ENCODE peak calls at places on chromosomes 16 and 17, in ten cellular contexts. N is lower leg skin, C is lower lobe of right lung, P is cardiac muscle cell, L is gastrocnemius medialis, A is H7, Y is heart left ventricle, X is AG10803, H is left ventricle myocardium inferior, D is MM.1S. B is an unnamed sample.

GRCh38 chr16:30656974-30657865 is 1.0 kb upstream of the FBRS start:
- DNase-seq in H (no peak), P (no peak), X (no peak), A (no peak), C (no peak), D (peak), Y (no peak), L (no peak), N (no peak), B (no peak)

GRCh38 chr17:77778636-77779524 is 179.6 kb upstream of the TNRC6C start:
- DNase-seq in P (no peak), A (no peak), H (peak), L (no peak), N (no peak), X (peak), C (peak), Y (peak), D (no peak), B (peak)

GRCh38 chr17:7633093-7633492 is 3.2 kb downstream of the SHBG start:
- DNase-seq in C (no peak), P (no peak), A (peak), Y (no peak), N (no peak), H (no peak), L (no peak), D (no peak), X (no peak), B (no peak)

GRCh38 chr16:29844575-29845331 is 18.3 kb downstream of the CDIPT start:
- DNase-seq in N (no peak), L (no peak), D (no peak), C (peak), H (no peak), X (peak), P (peak), Y (no peak), A (peak), B (no peak)

GRCh38 chr17:77827039-77827438 is 131.5 kb upstream of the TNRC6C start:
- DNase-seq in Y (peak), A (no peak), D (no peak), N (no peak), C (peak), X (no peak), P (no peak), H (no peak), L (no peak), B (no peak)

GRCh38 chr17:19306160-19307111 is 56.1 kb downstream of the B9D1 start:
- DNase-seq in P (no peak), N (no peak), L (no peak), X (no peak), A (no peak), C (peak), D (peak), H (no peak), Y (no peak), B (no peak)

GRCh38 chr17:70157151-70157550 is 12.2 kb upstream of the KCNJ2 start:
- DNase-seq in A (no peak), D (no peak), N (no peak), L (no peak), P (no peak), H (no peak), X (no peak), Y (no peak), C (no peak), B (no peak)

GRCh38 chr17:67171560-67171959 is 73.4 kb downstream of the HELZ start:
- DNase-seq in H (no peak), P (no peak), N (no peak), D (peak), A (no peak), C (no peak), X (no peak), L (no peak), Y (no peak), B (no peak)

GRCh38 chr16:17296412-17296811 is 174.3 kb downstream of the XYLT1 start:
- DNase-seq in X (no peak), L (no peak), D (no peak), Y (peak), C (no peak), H (peak), N (no peak), A (no peak), P (no peak), B (no peak)

GRCh38 chr17:18129041-18129502 is 20.5 kb downstream of the MYO15A start:
- DNase-seq in H (no peak), N (no peak), A (no peak), Y (no peak), P (peak), L (no peak), X (peak), C (peak), D (no peak), B (no peak)

GRCh38 chr17:58667934-58668597 is 23.8 kb downstream of the TEX14 start:
- DNase-seq in X (no peak), C (no peak), D (no peak), H (no peak), L (no peak), P (no peak), N (no peak), Y (no peak), A (no peak), B (no peak)

GRCh38 chr17:9985622-9986021 is 80.6 kb upstream of the RCVRN start:
- DNase-seq in N (no peak), C (no peak), L (no peak), Y (no peak), D (no peak), A (no peak), H (no peak), P (no peak), X (no peak), B (no peak)

GRCh38 chr16:30185141-30185682 is 1.8 kb downstream of the CORO1A start:
- DNase-seq in D (peak), C (peak), H (peak), Y (no peak), L (no peak), N (no peak), P (no peak), X (no peak), A (peak), B (no peak)

GRCh38 chr16:50121721-50122445 is 31.2 kb upstream of the TENT4B start:
- DNase-seq in D (peak), X (no peak), N (peak), L (no peak), P (no peak), C (no peak), Y (no peak), A (no peak), H (no peak), B (no peak)

GRCh38 chr16:75247249-75247648 is 4.2 kb downstream of the BCAR1 start:
- DNase-seq in X (no peak), N (no peak), L (no peak), Y (no peak), D (no peak), H (peak), C (no peak), P (no peak), A (no peak), B (no peak)

GRCh38 chr16:88784074-88784855 is 755 bp downstream of the PIEZO1 start:
- DNase-seq in D (peak), L (no peak), Y (peak), A (peak), C (peak), P (peak), H (peak), X (peak), N (peak), B (peak)

GRCh38 chr16:69351309-69352027 is at the start of gene TMED6:
- DNase-seq in X (no peak), N (peak), C (no peak), Y (no peak), D (no peak), L (no peak), P (no peak), H (no peak), A (no peak), B (peak)

DNA sequence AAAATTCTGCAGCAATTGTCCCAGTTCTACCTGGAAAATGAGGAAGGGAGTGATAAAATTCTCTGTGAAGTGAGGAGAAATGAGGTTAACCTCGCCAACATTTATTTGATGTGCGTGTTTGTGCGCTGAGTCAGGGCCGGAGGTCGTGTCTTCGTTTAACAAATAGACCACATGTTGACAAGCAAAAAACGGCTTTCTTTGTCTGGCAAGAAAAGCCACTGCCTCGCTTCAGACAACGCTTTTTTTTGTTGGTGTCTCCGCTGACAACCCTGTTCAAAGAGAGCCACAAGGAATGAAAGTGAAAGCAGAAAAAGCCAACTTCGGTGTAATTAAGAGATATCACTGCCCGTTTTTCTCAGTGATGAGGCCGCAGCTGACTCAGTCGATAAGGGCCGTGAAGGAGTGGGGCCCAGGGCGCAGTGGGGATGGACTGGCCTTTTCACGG is 510.6 kb downstream of the CDH13 start:
- DNase-seq in Y (no peak), H (no peak), X (peak), L (no peak), A (no peak), P (peak), N (no peak), C (no peak), D (peak), B (no peak)
- H3K4me3 ChIP-seq in Y (no peak), H (peak), X (peak), L (peak), A (no peak), P (no peak), N (no peak), C (peak), D (peak), B (peak)

GRCh38 chr16:721765-722481 is 977 bp downstream of the ANTKMT start:
- DNase-seq in A (no peak), C (no peak), D (no peak), X (no peak), Y (no peak), P (no peak), H (no peak), L (no peak), N (no peak), B (no peak)
- H3K4me3 ChIP-seq in A (peak), C (peak), D (peak), X (peak), Y (peak), P (peak), H (peak), L (peak), N (no peak), B (peak)

GRCh38 chr16:3165111-3165822 is 22.7 kb upstream of the OR1F1 start:
- DNase-seq in A (peak), D (no peak), N (no peak), H (no peak), L (no peak), X (no peak), C (peak), Y (no peak), P (no peak), B (no peak)
- H3K4me3 ChIP-seq in A (no peak), D (peak), N (no peak), H (peak), L (peak), X (no peak), C (peak), Y (no peak), P (no peak), B (no peak)

GRCh38 chr17:79774561-79774975 is 3.4 kb upstream of the CBX2 start:
- DNase-seq in D (no peak), A (peak), P (no peak), H (no peak), X (no peak), Y (no peak), N (no peak), C (no peak), L (no peak), B (no peak)

GRCh38 chr17:79777844-79778503 is at the start of gene CBX2:
- DNase-seq in C (peak), N (peak), Y (peak), P (peak), H (peak), L (no peak), D (peak), X (peak), A (peak), B (no peak)

GRCh38 chr17:79777166-79777843 is 643 bp upstream of the CBX2 start:
- DNase-seq in D (no peak), C (peak), H (peak), A (peak), N (peak), L (no peak), X (peak), P (peak), Y (peak), B (no peak)

GRCh38 chr17:79775635-79776034 is 2.3 kb upstream of the CBX2 start:
- DNase-seq in P (no peak), D (no peak), L (no peak), H (no peak), C (peak), A (no peak), X (no peak), Y (no peak), N (no peak), B (no peak)

GRCh38 chr17:79776378-79777165 is 1.4 kb upstream of the CBX2 start:
- DNase-seq in X (no peak), L (no peak), D (no peak), P (no peak), Y (no peak), H (no peak), A (peak), N (no peak), C (peak), B (no peak)
- H3K4me3 ChIP-seq in X (no peak), L (no peak), D (no peak), P (peak), Y (no peak), H (peak), A (peak), N (no peak), C (no peak), B (no peak)

GRCh38 chr16:66427871-66428681 is 981 bp downstream of the BEAN1 start:
- DNase-seq in P (no peak), D (no peak), A (peak), H (no peak), Y (no peak), X (no peak), N (peak), C (no peak), L (no peak), B (no peak)

GRCh38 chr16:66427036-66427446 is at the start of gene BEAN1:
- DNase-seq in N (peak), D (no peak), Y (no peak), H (peak), C (no peak), X (peak), L (no peak), A (peak), P (peak), B (peak)

GRCh38 chr16:66428682-66429251 is 1.7 kb downstream of the BEAN1 start:
- DNase-seq in H (no peak), N (peak), X (no peak), P (no peak), A (peak), L (no peak), C (no peak), D (no peak), Y (no peak), B (no peak)

GRCh38 chr16:66426112-66427035 is 721 bp upstream of the BEAN1 start:
- DNase-seq in N (peak), A (peak), D (no peak), C (no peak), H (no peak), Y (no peak), L (no peak), X (no peak), P (peak), B (peak)

GRCh38 chr16:66427451-66427860 is 361 bp downstream of the BEAN1 start:
- DNase-seq in A (peak), P (no peak), H (no peak), Y (no peak), L (no peak), C (no peak), D (no peak), X (no peak), N (peak), B (no peak)
- H3K4me3 ChIP-seq in A (peak), P (peak), H (peak), Y (peak), L (peak), C (peak), D (no peak), X (peak), N (peak), B (peak)

GRCh38 chr17:39756376-39757079 is 18.8 kb downstream of the GRB7 start:
- DNase-seq in C (no peak), X (no peak), P (no peak), A (no peak), D (no peak), N (peak), Y (no peak), L (no peak), H (no peak), B (no peak)
- H3K4me3 ChIP-seq in C (no peak), X (no peak), P (no peak), A (no peak), D (peak), N (no peak), Y (no peak), L (no peak), H (no peak), B (no peak)

GRCh38 chr16:81740163-81740562 is 38.9 kb upstream of the PLCG2 start:
- DNase-seq in A (peak), L (no peak), X (no peak), D (peak), N (no peak), C (no peak), Y (no peak), H (no peak), P (no peak), B (no peak)
- H3K4me3 ChIP-seq in A (no peak), L (no peak), X (no peak), D (no peak), N (no peak), C (no peak), Y (no peak), H (no peak), P (no peak), B (no peak)